ENCODE peak calls at places on chromosomes 5 and 9, in nine cellular contexts. One of them, this sample, is unnamed. For H3K27me3, the result is how much of the 10 kb centered on the place peaks cover.

GRCh38 chr9:111399772-111400563 is 69.9 kb upstream of the OR2K2 start:
- DNase-seq in HCT116: peak
- DNase-seq in ovary: no peak
- DNase-seq in spleen: no peak
- DNase-seq in upper lobe of left lung: no peak
- DNase-seq in uterus: no peak
- DNase-seq in hepatocyte: peak
- DNase-seq in WERI-Rb-1: peak
- DNase-seq in left ventricle myocardium inferior: no peak
- DNase-seq in this sample: no peak

GRCh38 chr5:5344606-5345005 is 77.9 kb upstream of the ICE1 start:
- DNase-seq in spleen: no peak
- DNase-seq in hepatocyte: no peak
- DNase-seq in HCT116: no peak
- DNase-seq in left ventricle myocardium inferior: no peak
- DNase-seq in ovary: no peak
- DNase-seq in uterus: no peak
- DNase-seq in upper lobe of left lung: no peak
- DNase-seq in WERI-Rb-1: no peak
- DNase-seq in this sample: no peak

GRCh38 chr5:40410231-40410861 is 269.4 kb upstream of the PTGER4 start:
- DNase-seq in HCT116: no peak
- DNase-seq in spleen: no peak
- DNase-seq in upper lobe of left lung: no peak
- DNase-seq in WERI-Rb-1: no peak
- DNase-seq in hepatocyte: no peak
- DNase-seq in uterus: no peak
- DNase-seq in ovary: no peak
- DNase-seq in left ventricle myocardium inferior: no peak
- DNase-seq in this sample: no peak

GRCh38 chr9:89260525-89260924 is 50.5 kb upstream of the CKS2 start:
- DNase-seq in WERI-Rb-1: no peak
- DNase-seq in left ventricle myocardium inferior: no peak
- DNase-seq in uterus: no peak
- DNase-seq in spleen: no peak
- DNase-seq in ovary: no peak
- DNase-seq in HCT116: no peak
- DNase-seq in upper lobe of left lung: no peak
- DNase-seq in hepatocyte: no peak
- DNase-seq in this sample: no peak

GRCh38 chr5:53766683-53767082 is 206.2 kb downstream of the NDUFS4 start:
- DNase-seq in left ventricle myocardium inferior: no peak
- DNase-seq in hepatocyte: peak
- DNase-seq in uterus: no peak
- DNase-seq in spleen: no peak
- DNase-seq in upper lobe of left lung: no peak
- DNase-seq in ovary: no peak
- DNase-seq in WERI-Rb-1: no peak
- DNase-seq in HCT116: no peak
- DNase-seq in this sample: no peak

GRCh38 chr9:1875921-1876448 is 139.2 kb upstream of the SMARCA2 start:
- DNase-seq in uterus: no peak
- DNase-seq in hepatocyte: no peak
- DNase-seq in HCT116: no peak
- DNase-seq in upper lobe of left lung: no peak
- DNase-seq in WERI-Rb-1: no peak
- DNase-seq in ovary: no peak
- DNase-seq in left ventricle myocardium inferior: no peak
- DNase-seq in spleen: peak
- DNase-seq in this sample: peak

GRCh38 chr9:14158911-14159310 is 155.0 kb downstream of the NFIB start:
- DNase-seq in uterus: no peak
- DNase-seq in spleen: no peak
- DNase-seq in HCT116: no peak
- DNase-seq in hepatocyte: no peak
- DNase-seq in left ventricle myocardium inferior: no peak
- DNase-seq in upper lobe of left lung: no peak
- DNase-seq in WERI-Rb-1: no peak
- DNase-seq in ovary: no peak
- DNase-seq in this sample: no peak

GRCh38 chr9:136493567-136493971 is 10.7 kb upstream of the SEC16A start:
- DNase-seq in hepatocyte: no peak
- DNase-seq in ovary: no peak
- DNase-seq in HCT116: no peak
- DNase-seq in uterus: no peak
- DNase-seq in spleen: no peak
- DNase-seq in upper lobe of left lung: no peak
- DNase-seq in WERI-Rb-1: no peak
- DNase-seq in left ventricle myocardium inferior: no peak
- DNase-seq in this sample: no peak

GRCh38 chr5:77719666-77720363 is 56.3 kb downstream of the TBCA start:
- DNase-seq in upper lobe of left lung: no peak
- DNase-seq in uterus: no peak
- DNase-seq in ovary: no peak
- DNase-seq in hepatocyte: no peak
- DNase-seq in HCT116: no peak
- DNase-seq in WERI-Rb-1: no peak
- DNase-seq in left ventricle myocardium inferior: no peak
- DNase-seq in spleen: no peak
- DNase-seq in this sample: no peak

GRCh38 chr5:80198399-80198798 is 57.4 kb downstream of the SERINC5 start:
- DNase-seq in uterus: no peak
- DNase-seq in WERI-Rb-1: no peak
- DNase-seq in ovary: no peak
- DNase-seq in HCT116: no peak
- DNase-seq in left ventricle myocardium inferior: peak
- DNase-seq in spleen: no peak
- DNase-seq in hepatocyte: no peak
- DNase-seq in upper lobe of left lung: no peak
- DNase-seq in this sample: no peak

GRCh38 chr5:9013147-9013546 is 532.7 kb downstream of the SEMA5A start:
- DNase-seq in spleen: no peak
- DNase-seq in uterus: no peak
- DNase-seq in hepatocyte: no peak
- DNase-seq in ovary: no peak
- DNase-seq in left ventricle myocardium inferior: no peak
- DNase-seq in upper lobe of left lung: no peak
- DNase-seq in HCT116: no peak
- DNase-seq in WERI-Rb-1: no peak
- DNase-seq in this sample: no peak

GRCh38 chr5:73654171-73654811 is 28.3 kb downstream of the ARHGEF28 start:
- DNase-seq in hepatocyte: peak
- DNase-seq in uterus: no peak
- DNase-seq in left ventricle myocardium inferior: no peak
- DNase-seq in upper lobe of left lung: no peak
- DNase-seq in spleen: no peak
- DNase-seq in WERI-Rb-1: peak
- DNase-seq in HCT116: no peak
- DNase-seq in ovary: no peak
- DNase-seq in this sample: peak

GRCh38 chr9:113546566-113546965 is 83.0 kb downstream of the RGS3 start:
- DNase-seq in spleen: no peak
- DNase-seq in upper lobe of left lung: no peak
- DNase-seq in ovary: peak
- DNase-seq in left ventricle myocardium inferior: no peak
- DNase-seq in WERI-Rb-1: no peak
- DNase-seq in HCT116: no peak
- DNase-seq in uterus: no peak
- DNase-seq in hepatocyte: no peak
- DNase-seq in this sample: no peak

GRCh38 chr9:129857207-129857606 is 21.9 kb downstream of the USP20 start:
- DNase-seq in hepatocyte: no peak
- DNase-seq in spleen: no peak
- DNase-seq in HCT116: no peak
- DNase-seq in upper lobe of left lung: no peak
- DNase-seq in ovary: no peak
- DNase-seq in uterus: no peak
- DNase-seq in WERI-Rb-1: no peak
- DNase-seq in left ventricle myocardium inferior: no peak
- DNase-seq in this sample: no peak

GRCh38 chr5:103624035-103624461 is 61.5 kb upstream of the NUDT12 start:
- DNase-seq in HCT116: no peak
- DNase-seq in spleen: no peak
- DNase-seq in upper lobe of left lung: no peak
- DNase-seq in ovary: no peak
- DNase-seq in hepatocyte: no peak
- DNase-seq in uterus: no peak
- DNase-seq in WERI-Rb-1: no peak
- DNase-seq in left ventricle myocardium inferior: no peak
- DNase-seq in this sample: no peak

GRCh38 chr5:10789021-10789420 is 28.0 kb upstream of the DAP start:
- DNase-seq in spleen: no peak
- DNase-seq in HCT116: no peak
- DNase-seq in ovary: peak
- DNase-seq in upper lobe of left lung: no peak
- DNase-seq in WERI-Rb-1: no peak
- DNase-seq in left ventricle myocardium inferior: peak
- DNase-seq in hepatocyte: no peak
- DNase-seq in uterus: peak
- DNase-seq in this sample: no peak

GRCh38 chr9:127149010-127149409 is 26.6 kb upstream of the ANGPTL2 start:
- DNase-seq in upper lobe of left lung: no peak
- DNase-seq in hepatocyte: no peak
- DNase-seq in ovary: peak
- DNase-seq in spleen: no peak
- DNase-seq in HCT116: no peak
- DNase-seq in left ventricle myocardium inferior: no peak
- DNase-seq in uterus: no peak
- DNase-seq in WERI-Rb-1: no peak
- DNase-seq in this sample: no peak

GRCh38 chr5:149519624-149520023 is 31.6 kb downstream of the CSNK1A1 start:
- DNase-seq in WERI-Rb-1: no peak
- DNase-seq in hepatocyte: no peak
- DNase-seq in left ventricle myocardium inferior: no peak
- DNase-seq in HCT116: no peak
- DNase-seq in spleen: no peak
- DNase-seq in uterus: no peak
- DNase-seq in upper lobe of left lung: no peak
- DNase-seq in ovary: no peak
- DNase-seq in this sample: no peak
- H3K4me3 ChIP-seq in WERI-Rb-1: no peak
- H3K4me3 ChIP-seq in hepatocyte: no peak
- H3K4me3 ChIP-seq in left ventricle myocardium inferior: no peak
- H3K4me3 ChIP-seq in HCT116: no peak
- H3K4me3 ChIP-seq in spleen: no peak
- H3K4me3 ChIP-seq in uterus: no peak
- H3K4me3 ChIP-seq in upper lobe of left lung: no peak
- H3K4me3 ChIP-seq in ovary: no peak
- H3K4me3 ChIP-seq in this sample: no peak

GRCh38 chr5:320524-321232 is 836 bp upstream of the AHRR start:
- DNase-seq in HCT116: no peak
- DNase-seq in hepatocyte: no peak
- DNase-seq in spleen: no peak
- DNase-seq in left ventricle myocardium inferior: no peak
- DNase-seq in WERI-Rb-1: no peak
- DNase-seq in ovary: peak
- DNase-seq in upper lobe of left lung: peak
- DNase-seq in uterus: no peak
- DNase-seq in this sample: no peak
- TF ChIP-seq CTCF in HCT116: no peak
- TF ChIP-seq CTCF in hepatocyte: no peak
- TF ChIP-seq CTCF in spleen: no peak
- TF ChIP-seq CTCF in left ventricle myocardium inferior: no peak
- TF ChIP-seq CTCF in WERI-Rb-1: no peak
- TF ChIP-seq CTCF in ovary: no peak
- TF ChIP-seq CTCF in upper lobe of left lung: no peak
- TF ChIP-seq CTCF in uterus: no peak
- TF ChIP-seq CTCF in this sample: no peak

GRCh38 chr5:88663793-88664216 is 219.2 kb downstream of the MEF2C start:
- DNase-seq in HCT116: no peak
- DNase-seq in left ventricle myocardium inferior: no peak
- DNase-seq in upper lobe of left lung: no peak
- DNase-seq in uterus: no peak
- DNase-seq in hepatocyte: no peak
- DNase-seq in ovary: no peak
- DNase-seq in WERI-Rb-1: no peak
- DNase-seq in spleen: no peak
- DNase-seq in this sample: no peak
- H3K27me3 ChIP-seq in HCT116: under half
- H3K27me3 ChIP-seq in left ventricle myocardium inferior: half or more
- H3K27me3 ChIP-seq in upper lobe of left lung: under half
- H3K27me3 ChIP-seq in uterus: half or more
- H3K27me3 ChIP-seq in hepatocyte: half or more
- H3K27me3 ChIP-seq in ovary: under half
- H3K27me3 ChIP-seq in WERI-Rb-1: under half
- H3K27me3 ChIP-seq in spleen: half or more
- H3K27me3 ChIP-seq in this sample: under half

GRCh38 chr5:133610489-133611356 is 1.6 kb downstream of the FSTL4 start:
- DNase-seq in uterus: peak
- DNase-seq in HCT116: no peak
- DNase-seq in ovary: no peak
- DNase-seq in WERI-Rb-1: peak
- DNase-seq in left ventricle myocardium inferior: peak
- DNase-seq in upper lobe of left lung: peak
- DNase-seq in spleen: peak
- DNase-seq in hepatocyte: peak
- DNase-seq in this sample: peak

GRCh38 chr5:133613743-133614142 is 1.4 kb upstream of the FSTL4 start:
- DNase-seq in hepatocyte: no peak
- DNase-seq in WERI-Rb-1: no peak
- DNase-seq in HCT116: no peak
- DNase-seq in upper lobe of left lung: no peak
- DNase-seq in uterus: no peak
- DNase-seq in left ventricle myocardium inferior: no peak
- DNase-seq in spleen: no peak
- DNase-seq in ovary: no peak
- DNase-seq in this sample: no peak

GRCh38 chr5:133613184-133613583 is 843 bp upstream of the FSTL4 start:
- DNase-seq in WERI-Rb-1: no peak
- DNase-seq in uterus: no peak
- DNase-seq in spleen: no peak
- DNase-seq in upper lobe of left lung: no peak
- DNase-seq in left ventricle myocardium inferior: no peak
- DNase-seq in hepatocyte: no peak
- DNase-seq in ovary: no peak
- DNase-seq in HCT116: no peak
- DNase-seq in this sample: no peak

GRCh38 chr5:133612021-133612860 is at the start of gene FSTL4:
- DNase-seq in left ventricle myocardium inferior: no peak
- DNase-seq in uterus: no peak
- DNase-seq in HCT116: no peak
- DNase-seq in WERI-Rb-1: peak
- DNase-seq in ovary: no peak
- DNase-seq in spleen: peak
- DNase-seq in upper lobe of left lung: peak
- DNase-seq in hepatocyte: peak
- DNase-seq in this sample: peak

DNA sequence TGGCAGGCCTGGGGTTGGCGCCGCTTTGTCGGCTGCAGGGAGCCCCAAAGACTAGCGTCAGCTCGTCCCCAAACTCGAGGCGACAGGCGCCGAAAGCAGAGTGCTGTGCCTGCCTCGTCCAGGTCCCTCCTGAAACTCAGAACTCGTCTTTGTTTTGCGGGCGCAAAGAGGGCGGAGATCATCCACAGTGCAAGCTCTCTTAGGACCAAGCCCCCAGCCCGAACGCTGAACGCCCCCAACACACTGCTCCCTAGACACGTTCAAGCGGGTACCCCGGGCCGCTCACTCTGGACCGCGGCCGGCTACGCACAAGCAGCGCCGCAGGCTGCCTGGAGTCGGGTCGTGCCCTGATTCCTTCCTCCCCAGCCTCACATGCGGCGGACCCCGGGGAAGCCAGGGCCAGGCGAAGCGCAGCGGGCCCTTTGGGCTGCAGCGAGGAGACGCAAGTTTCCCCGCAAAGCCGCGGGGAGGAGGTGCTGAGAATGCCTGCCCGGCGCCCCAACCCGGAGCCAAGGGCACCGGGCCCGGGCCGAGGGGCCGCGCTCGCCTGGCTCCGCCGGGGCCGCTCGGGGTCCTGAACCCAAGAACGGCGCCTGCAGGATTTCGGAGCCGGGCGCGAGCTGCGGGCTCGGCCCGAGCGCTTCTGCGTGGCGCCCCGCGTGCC is 852 bp downstream of the FSTL4 start:
- DNase-seq in WERI-Rb-1: peak
- DNase-seq in spleen: no peak
- DNase-seq in left ventricle myocardium inferior: no peak
- DNase-seq in upper lobe of left lung: peak
- DNase-seq in hepatocyte: peak
- DNase-seq in ovary: no peak
- DNase-seq in uterus: no peak
- DNase-seq in HCT116: no peak
- DNase-seq in this sample: peak
- H3K4me3 ChIP-seq in WERI-Rb-1: peak
- H3K4me3 ChIP-seq in spleen: peak
- H3K4me3 ChIP-seq in left ventricle myocardium inferior: peak
- H3K4me3 ChIP-seq in upper lobe of left lung: peak
- H3K4me3 ChIP-seq in hepatocyte: peak
- H3K4me3 ChIP-seq in ovary: no peak
- H3K4me3 ChIP-seq in uterus: no peak
- H3K4me3 ChIP-seq in HCT116: no peak
- H3K4me3 ChIP-seq in this sample: no peak